ENCODE peak calls at places on chromosomes 1 and 21, in four cellular contexts. V, J, K and Z are unnamed samples.

GRCh38 chr1:6198646-6199297 is 623 bp downstream of the RPL22 start:
- DNase-seq in V (no peak), K (no peak), J (no peak), Z (no peak)

GRCh38 chr1:47948126-47948525 is 49.1 kb downstream of the TRABD2B start:
- DNase-seq in V (no peak), K (no peak), J (no peak), Z (no peak)

GRCh38 chr21:18460979-18461378 is 57.4 kb upstream of the TMPRSS15 start:
- DNase-seq in V (no peak), K (no peak), J (no peak), Z (no peak)

GRCh38 chr1:30023300-30024022 is 699.9 kb downstream of the MATN1 start:
- DNase-seq in K (no peak), V (no peak), J (no peak), Z (no peak)

GRCh38 chr21:45965084-45965826 is 16.3 kb upstream of the COL6A1 start:
- DNase-seq in V (no peak), J (no peak), K (no peak), Z (peak)

GRCh38 chr21:42341776-42342542 is 8.8 kb downstream of the TFF2 start:
- DNase-seq in V (no peak), J (no peak), K (no peak), Z (no peak)

GRCh38 chr21:16863541-16863940 is 649.3 kb upstream of the CXADR start:
- DNase-seq in J (no peak), V (no peak), K (no peak), Z (no peak)

GRCh38 chr1:47809301-47810084 is 187.7 kb downstream of the TRABD2B start:
- DNase-seq in J (no peak), K (no peak), V (no peak), Z (no peak)

GRCh38 chr1:143643148-143643885 is 328.5 kb downstream of the FAM72C start:
- DNase-seq in K (no peak), J (no peak), V (no peak), Z (no peak)

GRCh38 chr1:245874942-245875580 is 632.0 kb downstream of the SMYD3 start:
- DNase-seq in V (no peak), J (peak), K (peak), Z (no peak)

GRCh38 chr1:174812656-174813055 is 187.1 kb upstream of the CACYBP start:
- DNase-seq in J (no peak), V (no peak), K (no peak), Z (no peak)

GRCh38 chr21:41491412-41491811 is 16.5 kb downstream of the TMPRSS2 start:
- DNase-seq in V (no peak), K (no peak), J (no peak), Z (no peak)

GRCh38 chr21:25639922-25640670 is 1.0 kb downstream of the JAM2 start:
- DNase-seq in J (no peak), V (peak), K (no peak), Z (peak)

GRCh38 chr1:21655748-21656147 is 13.4 kb downstream of the RAP1GAP start:
- DNase-seq in V (no peak), J (no peak), K (no peak), Z (no peak)

GRCh38 chr1:212981025-212981495 is 30.7 kb downstream of the VASH2 start:
- DNase-seq in K (no peak), V (peak), J (no peak), Z (no peak)

GRCh38 chr1:207298666-207299065 is 22.8 kb upstream of the CD55 start:
- DNase-seq in J (no peak), K (no peak), V (no peak), Z (no peak)

GRCh38 chr21:34154878-34155277 is 81.5 kb downstream of the MRPS6 start:
- DNase-seq in J (no peak), V (no peak), K (no peak), Z (no peak)

GRCh38 chr1:232553050-232553754 is 76.7 kb downstream of the SIPA1L2 start:
- DNase-seq in V (no peak), K (no peak), J (no peak), Z (no peak)

GRCh38 chr1:228448372-228448771 is 31.7 kb upstream of the TRIM17 start:
- DNase-seq in J (no peak), V (no peak), K (no peak), Z (no peak)